ENCODE peak calls at places on chromosomes 3 and 15, in ten cellular contexts. One of them, this sample, is unnamed.

GRCh38 chr3:161567962-161568361 is 71.4 kb downstream of the OTOL1 start:
- DNase-seq in ovary: no peak
- DNase-seq in spleen: no peak
- DNase-seq in Panc1: no peak
- DNase-seq in hepatocyte: no peak
- DNase-seq in neuronal stem cell: no peak
- DNase-seq in tibial artery: no peak
- DNase-seq in GM23338: no peak
- DNase-seq in PC-3: no peak
- DNase-seq in brain microvascular endothelial cell: no peak
- DNase-seq in this sample: no peak

GRCh38 chr3:109806929-109807328 is 469.6 kb upstream of the DPPA4 start:
- DNase-seq in ovary: no peak
- DNase-seq in spleen: no peak
- DNase-seq in Panc1: no peak
- DNase-seq in hepatocyte: no peak
- DNase-seq in neuronal stem cell: no peak
- DNase-seq in tibial artery: no peak
- DNase-seq in GM23338: no peak
- DNase-seq in PC-3: peak
- DNase-seq in brain microvascular endothelial cell: peak
- DNase-seq in this sample: no peak

GRCh38 chr3:182920515-182921084 is 59.7 kb downstream of the DCUN1D1 start:
- DNase-seq in ovary: no peak
- DNase-seq in spleen: no peak
- DNase-seq in Panc1: no peak
- DNase-seq in hepatocyte: peak
- DNase-seq in neuronal stem cell: no peak
- DNase-seq in tibial artery: no peak
- DNase-seq in GM23338: peak
- DNase-seq in PC-3: peak
- DNase-seq in brain microvascular endothelial cell: no peak
- DNase-seq in this sample: no peak

GRCh38 chr3:29642393-29643033 is 361.6 kb downstream of the RBMS3 start:
- DNase-seq in ovary: peak
- DNase-seq in spleen: no peak
- DNase-seq in Panc1: no peak
- DNase-seq in hepatocyte: peak
- DNase-seq in neuronal stem cell: no peak
- DNase-seq in tibial artery: no peak
- DNase-seq in GM23338: no peak
- DNase-seq in PC-3: peak
- DNase-seq in brain microvascular endothelial cell: peak
- DNase-seq in this sample: no peak

GRCh38 chr3:12947504-12948369 is 106.4 kb upstream of the RPL32 start:
- DNase-seq in ovary: peak
- DNase-seq in spleen: no peak
- DNase-seq in Panc1: no peak
- DNase-seq in hepatocyte: peak
- DNase-seq in neuronal stem cell: no peak
- DNase-seq in tibial artery: peak
- DNase-seq in GM23338: peak
- DNase-seq in PC-3: peak
- DNase-seq in brain microvascular endothelial cell: peak
- DNase-seq in this sample: no peak

GRCh38 chr15:73988075-73988969 is 3.8 kb downstream of the STOML1 start:
- DNase-seq in ovary: no peak
- DNase-seq in spleen: no peak
- DNase-seq in Panc1: no peak
- DNase-seq in hepatocyte: no peak
- DNase-seq in neuronal stem cell: no peak
- DNase-seq in tibial artery: no peak
- DNase-seq in GM23338: no peak
- DNase-seq in PC-3: peak
- DNase-seq in brain microvascular endothelial cell: peak
- DNase-seq in this sample: no peak

GRCh38 chr3:125054436-125055164 is 1.2 kb downstream of the HEG1 start:
- DNase-seq in ovary: no peak
- DNase-seq in spleen: peak
- DNase-seq in Panc1: no peak
- DNase-seq in hepatocyte: peak
- DNase-seq in neuronal stem cell: no peak
- DNase-seq in tibial artery: no peak
- DNase-seq in GM23338: peak
- DNase-seq in PC-3: peak
- DNase-seq in brain microvascular endothelial cell: peak
- DNase-seq in this sample: no peak

GRCh38 chr3:144189044-144189443 is 217.4 kb downstream of the DIPK2A start:
- DNase-seq in ovary: no peak
- DNase-seq in spleen: no peak
- DNase-seq in Panc1: no peak
- DNase-seq in hepatocyte: no peak
- DNase-seq in neuronal stem cell: no peak
- DNase-seq in tibial artery: no peak
- DNase-seq in GM23338: peak
- DNase-seq in PC-3: peak
- DNase-seq in brain microvascular endothelial cell: peak
- DNase-seq in this sample: no peak

GRCh38 chr3:66912306-66912705 is 85.8 kb upstream of the KBTBD8 start:
- DNase-seq in ovary: no peak
- DNase-seq in spleen: no peak
- DNase-seq in Panc1: no peak
- DNase-seq in hepatocyte: no peak
- DNase-seq in neuronal stem cell: no peak
- DNase-seq in tibial artery: no peak
- DNase-seq in GM23338: no peak
- DNase-seq in PC-3: no peak
- DNase-seq in brain microvascular endothelial cell: no peak
- DNase-seq in this sample: no peak

GRCh38 chr15:70088887-70089691 is 8.6 kb downstream of the TLE3 start:
- DNase-seq in ovary: no peak
- DNase-seq in spleen: peak
- DNase-seq in Panc1: no peak
- DNase-seq in hepatocyte: peak
- DNase-seq in neuronal stem cell: no peak
- DNase-seq in tibial artery: peak
- DNase-seq in GM23338: peak
- DNase-seq in PC-3: no peak
- DNase-seq in brain microvascular endothelial cell: no peak
- DNase-seq in this sample: no peak

GRCh38 chr3:194148383-194148782 is 12.4 kb downstream of the HES1 start:
- DNase-seq in ovary: peak
- DNase-seq in spleen: no peak
- DNase-seq in Panc1: no peak
- DNase-seq in hepatocyte: no peak
- DNase-seq in neuronal stem cell: no peak
- DNase-seq in tibial artery: no peak
- DNase-seq in GM23338: no peak
- DNase-seq in PC-3: no peak
- DNase-seq in brain microvascular endothelial cell: peak
- DNase-seq in this sample: no peak

GRCh38 chr15:26806161-26806560 is 33.3 kb upstream of the GABRB3 start:
- DNase-seq in ovary: no peak
- DNase-seq in spleen: no peak
- DNase-seq in Panc1: no peak
- DNase-seq in hepatocyte: peak
- DNase-seq in neuronal stem cell: no peak
- DNase-seq in tibial artery: no peak
- DNase-seq in GM23338: no peak
- DNase-seq in PC-3: no peak
- DNase-seq in brain microvascular endothelial cell: no peak
- DNase-seq in this sample: no peak

GRCh38 chr3:15497984-15498383 is 23.5 kb downstream of the COLQ start:
- DNase-seq in ovary: no peak
- DNase-seq in spleen: no peak
- DNase-seq in Panc1: no peak
- DNase-seq in hepatocyte: no peak
- DNase-seq in neuronal stem cell: no peak
- DNase-seq in tibial artery: no peak
- DNase-seq in GM23338: no peak
- DNase-seq in PC-3: no peak
- DNase-seq in brain microvascular endothelial cell: no peak
- DNase-seq in this sample: no peak

GRCh38 chr3:186213946-186214345 is 105.1 kb upstream of the ETV5 start:
- DNase-seq in ovary: no peak
- DNase-seq in spleen: no peak
- DNase-seq in Panc1: no peak
- DNase-seq in hepatocyte: no peak
- DNase-seq in neuronal stem cell: no peak
- DNase-seq in tibial artery: no peak
- DNase-seq in GM23338: no peak
- DNase-seq in PC-3: no peak
- DNase-seq in brain microvascular endothelial cell: no peak
- DNase-seq in this sample: no peak

DNA sequence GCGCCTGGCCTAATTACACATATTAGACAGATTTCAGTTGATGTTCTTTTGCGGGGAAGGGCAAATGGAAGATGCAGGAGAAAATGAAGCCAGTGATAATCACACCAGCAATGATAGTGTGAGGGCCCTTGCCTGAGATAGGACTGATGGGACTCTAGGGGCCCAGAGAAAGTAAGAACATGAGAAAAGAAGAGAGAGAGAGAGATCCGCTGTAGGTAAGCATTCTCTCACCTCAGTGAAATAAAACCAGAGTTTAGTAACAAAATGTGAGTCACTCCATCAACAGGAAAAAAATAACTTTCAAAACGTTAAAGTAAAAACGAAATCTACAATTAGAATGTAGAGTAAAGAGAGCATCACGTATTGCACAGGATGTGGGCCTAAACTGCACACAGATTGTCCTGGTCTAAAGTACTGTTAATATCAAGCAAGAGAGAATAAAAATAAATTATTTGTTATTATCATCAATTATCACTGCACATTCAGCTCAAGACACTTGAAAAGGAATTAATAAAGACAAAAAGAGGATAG is 6.8 kb upstream of the PRSS50 start:
- DNase-seq in ovary: no peak
- DNase-seq in spleen: no peak
- DNase-seq in Panc1: no peak
- DNase-seq in hepatocyte: no peak
- DNase-seq in neuronal stem cell: no peak
- DNase-seq in tibial artery: no peak
- DNase-seq in GM23338: no peak
- DNase-seq in PC-3: no peak
- DNase-seq in brain microvascular endothelial cell: no peak
- DNase-seq in this sample: no peak
- H3K27ac ChIP-seq in ovary: no peak
- H3K27ac ChIP-seq in spleen: no peak
- H3K27ac ChIP-seq in Panc1: no peak
- H3K27ac ChIP-seq in hepatocyte: peak
- H3K27ac ChIP-seq in neuronal stem cell: no peak
- H3K27ac ChIP-seq in tibial artery: no peak
- H3K27ac ChIP-seq in GM23338: no peak
- H3K27ac ChIP-seq in PC-3: no peak
- H3K27ac ChIP-seq in brain microvascular endothelial cell: no peak
- H3K27ac ChIP-seq in this sample: no peak

DNA sequence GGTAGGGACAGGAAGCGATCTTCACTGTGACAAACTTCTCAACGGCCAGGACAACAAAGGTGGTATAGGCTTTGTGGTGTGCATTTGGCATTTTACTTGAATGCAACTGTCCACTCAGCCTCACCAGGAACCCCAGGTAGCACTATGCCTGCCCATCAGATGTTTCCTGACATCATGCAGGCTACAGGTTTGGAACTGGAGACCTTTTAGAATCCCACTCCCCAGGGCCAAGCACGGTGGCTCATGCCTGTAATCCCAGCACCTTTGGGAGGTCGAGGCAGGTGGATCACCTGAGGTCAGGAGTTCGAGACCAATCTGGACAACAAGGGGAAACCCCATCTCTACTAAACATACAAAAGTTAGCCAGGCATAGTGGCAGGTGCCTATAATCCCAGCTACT is 9.6 kb downstream of the STARD5 start:
- DNase-seq in ovary: no peak
- DNase-seq in spleen: peak
- DNase-seq in Panc1: no peak
- DNase-seq in hepatocyte: no peak
- DNase-seq in neuronal stem cell: no peak
- DNase-seq in tibial artery: no peak
- DNase-seq in GM23338: no peak
- DNase-seq in PC-3: no peak
- DNase-seq in brain microvascular endothelial cell: no peak
- DNase-seq in this sample: no peak
- H3K27ac ChIP-seq in ovary: no peak
- H3K27ac ChIP-seq in spleen: peak
- H3K27ac ChIP-seq in Panc1: no peak
- H3K27ac ChIP-seq in hepatocyte: no peak
- H3K27ac ChIP-seq in neuronal stem cell: no peak
- H3K27ac ChIP-seq in tibial artery: no peak
- H3K27ac ChIP-seq in GM23338: no peak
- H3K27ac ChIP-seq in PC-3: no peak
- H3K27ac ChIP-seq in brain microvascular endothelial cell: no peak
- H3K27ac ChIP-seq in this sample: no peak

DNA sequence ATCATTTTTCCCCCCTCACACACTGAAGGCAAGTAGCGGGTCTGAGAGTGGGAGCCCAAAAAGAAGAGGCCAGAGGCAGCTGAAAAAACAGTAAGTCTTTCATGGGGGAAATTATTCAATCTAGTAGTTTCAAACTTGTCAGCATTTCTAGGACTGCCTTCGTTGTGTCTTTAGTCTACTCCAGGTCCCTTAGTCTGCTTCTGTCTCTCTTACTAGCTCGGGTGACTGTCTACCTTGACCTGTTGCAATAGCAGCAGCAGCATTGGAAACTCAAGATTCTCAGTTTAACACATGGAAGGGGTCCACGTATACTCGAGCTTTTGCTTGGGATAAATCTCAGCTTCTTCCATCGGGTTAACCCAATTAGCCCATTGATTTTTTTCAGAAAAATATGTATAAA is 28.9 kb downstream of the CHD2 start:
- DNase-seq in ovary: no peak
- DNase-seq in spleen: no peak
- DNase-seq in Panc1: no peak
- DNase-seq in hepatocyte: no peak
- DNase-seq in neuronal stem cell: no peak
- DNase-seq in tibial artery: no peak
- DNase-seq in GM23338: no peak
- DNase-seq in PC-3: no peak
- DNase-seq in brain microvascular endothelial cell: no peak
- DNase-seq in this sample: no peak
- H3K27ac ChIP-seq in ovary: no peak
- H3K27ac ChIP-seq in spleen: no peak
- H3K27ac ChIP-seq in Panc1: no peak
- H3K27ac ChIP-seq in hepatocyte: peak
- H3K27ac ChIP-seq in neuronal stem cell: no peak
- H3K27ac ChIP-seq in tibial artery: no peak
- H3K27ac ChIP-seq in GM23338: peak
- H3K27ac ChIP-seq in PC-3: no peak
- H3K27ac ChIP-seq in brain microvascular endothelial cell: no peak
- H3K27ac ChIP-seq in this sample: no peak

DNA sequence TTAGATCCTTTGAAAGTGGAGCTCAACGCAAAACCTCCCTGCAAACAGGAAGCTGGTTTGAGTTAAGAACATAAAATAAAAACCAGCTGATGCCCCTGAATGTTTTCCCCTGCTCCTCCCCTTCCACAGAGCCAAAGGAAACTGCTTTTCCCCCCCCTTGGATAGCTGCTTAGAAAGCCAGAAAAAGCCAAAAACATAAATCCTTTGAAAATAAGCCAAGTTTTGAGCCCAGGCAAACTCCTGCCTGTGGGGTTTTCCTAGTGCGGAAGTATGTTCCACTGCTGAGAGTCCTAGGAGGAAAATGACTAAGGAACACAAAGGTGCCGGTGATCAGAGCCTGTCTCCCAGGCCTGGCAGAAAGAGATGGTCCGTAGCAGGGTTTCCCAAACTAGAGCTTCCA is 22.2 kb downstream of the MAPKBP1 start:
- DNase-seq in ovary: no peak
- DNase-seq in spleen: no peak
- DNase-seq in Panc1: no peak
- DNase-seq in hepatocyte: peak
- DNase-seq in neuronal stem cell: no peak
- DNase-seq in tibial artery: no peak
- DNase-seq in GM23338: no peak
- DNase-seq in PC-3: peak
- DNase-seq in brain microvascular endothelial cell: no peak
- DNase-seq in this sample: no peak
- H3K27ac ChIP-seq in ovary: peak
- H3K27ac ChIP-seq in spleen: peak
- H3K27ac ChIP-seq in Panc1: no peak
- H3K27ac ChIP-seq in hepatocyte: peak
- H3K27ac ChIP-seq in neuronal stem cell: no peak
- H3K27ac ChIP-seq in tibial artery: peak
- H3K27ac ChIP-seq in GM23338: no peak
- H3K27ac ChIP-seq in PC-3: peak
- H3K27ac ChIP-seq in brain microvascular endothelial cell: no peak
- H3K27ac ChIP-seq in this sample: no peak